ENCODE peak calls at places on chromosomes 5 and 9, in seven cellular contexts. W is H1, V is MM.1S, P is endothelial cell of umbilical vein, B is HCT116, G is astrocyte, H is neural progenitor cell. N is an unnamed sample.

GRCh38 chr5:137616046-137616445 is 116.9 kb upstream of the SPOCK1 start:
- DNase-seq in W (no peak), V (no peak), P (no peak), B (no peak), G (no peak), H (no peak), N (no peak)

GRCh38 chr5:67971223-67971830 is 244.2 kb upstream of the PIK3R1 start:
- DNase-seq in W (no peak), V (no peak), P (no peak), B (no peak), G (peak), H (no peak), N (peak)

GRCh38 chr5:36357391-36357790 is 55.7 kb upstream of the RANBP3L start:
- DNase-seq in W (no peak), V (no peak), P (no peak), B (no peak), G (peak), H (no peak), N (no peak)

GRCh38 chr9:17520264-17521058 is 58.4 kb upstream of the SH3GL2 start:
- DNase-seq in W (no peak), V (no peak), P (no peak), B (no peak), G (no peak), H (peak), N (no peak)

GRCh38 chr5:138663009-138663408 is 87.8 kb upstream of the HSPA9 start:
- DNase-seq in W (no peak), V (no peak), P (no peak), B (no peak), G (no peak), H (no peak), N (peak)

GRCh38 chr9:83501552-83501951 is 36.6 kb downstream of the FRMD3 start:
- DNase-seq in W (no peak), V (no peak), P (no peak), B (no peak), G (no peak), H (no peak), N (no peak)

GRCh38 chr5:137310051-137310730 is 188.9 kb downstream of the SPOCK1 start:
- DNase-seq in W (no peak), V (no peak), P (peak), B (no peak), G (peak), H (no peak), N (no peak)

GRCh38 chr9:128823362-128823902 is 5.1 kb downstream of the ENDOG start:
- DNase-seq in W (no peak), V (no peak), P (no peak), B (no peak), G (no peak), H (no peak), N (no peak)

GRCh38 chr5:8059337-8059736 is 190.4 kb downstream of the MTRR start:
- DNase-seq in W (no peak), V (no peak), P (no peak), B (no peak), G (no peak), H (no peak), N (no peak)

GRCh38 chr5:144390133-144390532 is 219.5 kb downstream of the KCTD16 start:
- DNase-seq in W (peak), V (no peak), P (peak), B (no peak), G (no peak), H (peak), N (no peak)

GRCh38 chr9:124221685-124222084 is 36.1 kb upstream of the NEK6 start:
- DNase-seq in W (no peak), V (no peak), P (no peak), B (no peak), G (no peak), H (no peak), N (no peak)

GRCh38 chr5:142356318-142356715 is 31.5 kb upstream of the SPRY4 start:
- DNase-seq in W (no peak), V (no peak), P (no peak), B (no peak), G (peak), H (no peak), N (peak)

GRCh38 chr9:84371737-84372136 is 31.2 kb upstream of the SLC28A3 start:
- DNase-seq in W (no peak), V (no peak), P (no peak), B (no peak), G (peak), H (no peak), N (no peak)

GRCh38 chr9:90940280-90940679 is 138.7 kb downstream of the SYK start:
- DNase-seq in W (no peak), V (no peak), P (no peak), B (no peak), G (no peak), H (no peak), N (no peak)

GRCh38 chr9:116232425-116233159 is 79.0 kb downstream of the PAPPA start:
- DNase-seq in W (no peak), V (no peak), P (no peak), B (no peak), G (peak), H (no peak), N (no peak)

GRCh38 chr5:14929293-14930065 is 57.9 kb upstream of the ANKH start:
- DNase-seq in W (no peak), V (no peak), P (no peak), B (no peak), G (peak), H (no peak), N (no peak)

GRCh38 chr5:132294728-132295504 is 722 bp downstream of the SLC22A4 start:
- DNase-seq in W (no peak), V (peak), P (peak), B (peak), G (peak), H (peak), N (no peak)

GRCh38 chr5:133106761-133107572 is 55.2 kb downstream of the HSPA4 start:
- DNase-seq in W (no peak), V (peak), P (no peak), B (no peak), G (no peak), H (no peak), N (no peak)

GRCh38 chr5:13478831-13479465 is 465.5 kb downstream of the DNAH5 start:
- DNase-seq in W (peak), V (peak), P (peak), B (no peak), G (peak), H (peak), N (peak)

GRCh38 chr5:24110019-24110615 is 534.7 kb downstream of the CDH10 start:
- DNase-seq in W (no peak), V (peak), P (no peak), B (no peak), G (peak), H (peak), N (peak)

GRCh38 chr9:134670042-134670525 is 28.5 kb downstream of the COL5A1 start:
- DNase-seq in W (no peak), V (no peak), P (peak), B (no peak), G (peak), H (no peak), N (no peak)

GRCh38 chr5:94288937-94289336 is 329.5 kb downstream of the KIAA0825 start:
- DNase-seq in W (no peak), V (no peak), P (no peak), B (no peak), G (peak), H (no peak), N (no peak)

GRCh38 chr9:124309665-124310064 is 51.9 kb downstream of the NEK6 start:
- DNase-seq in W (peak), V (no peak), P (peak), B (peak), G (peak), H (peak), N (no peak)

GRCh38 chr5:141883948-141884318 is 5.7 kb upstream of the PCDH1 start:
- DNase-seq in W (no peak), V (no peak), P (no peak), B (no peak), G (no peak), H (no peak), N (no peak)

GRCh38 chr5:671459-672328 is 21.5 kb downstream of the TPPP start:
- DNase-seq in W (no peak), V (peak), P (peak), B (no peak), G (no peak), H (peak), N (no peak)

GRCh38 chr5:132190161-132190817 is 37.4 kb downstream of the P4HA2 start:
- DNase-seq in W (no peak), V (peak), P (peak), B (peak), G (peak), H (peak), N (peak)

GRCh38 chr5:151003503-151003860 is 16.9 kb upstream of the GPX3 start:
- DNase-seq in W (no peak), V (no peak), P (no peak), B (no peak), G (no peak), H (no peak), N (no peak)

GRCh38 chr9:126623667-126624452 is 10.1 kb downstream of the LMX1B start:
- DNase-seq in W (no peak), V (no peak), P (no peak), B (no peak), G (no peak), H (peak), N (no peak)
- TF ChIP-seq EZH2 in W (peak), V (no peak), P (peak), B (no peak), G (peak), H (peak), N (no peak)

DNA sequence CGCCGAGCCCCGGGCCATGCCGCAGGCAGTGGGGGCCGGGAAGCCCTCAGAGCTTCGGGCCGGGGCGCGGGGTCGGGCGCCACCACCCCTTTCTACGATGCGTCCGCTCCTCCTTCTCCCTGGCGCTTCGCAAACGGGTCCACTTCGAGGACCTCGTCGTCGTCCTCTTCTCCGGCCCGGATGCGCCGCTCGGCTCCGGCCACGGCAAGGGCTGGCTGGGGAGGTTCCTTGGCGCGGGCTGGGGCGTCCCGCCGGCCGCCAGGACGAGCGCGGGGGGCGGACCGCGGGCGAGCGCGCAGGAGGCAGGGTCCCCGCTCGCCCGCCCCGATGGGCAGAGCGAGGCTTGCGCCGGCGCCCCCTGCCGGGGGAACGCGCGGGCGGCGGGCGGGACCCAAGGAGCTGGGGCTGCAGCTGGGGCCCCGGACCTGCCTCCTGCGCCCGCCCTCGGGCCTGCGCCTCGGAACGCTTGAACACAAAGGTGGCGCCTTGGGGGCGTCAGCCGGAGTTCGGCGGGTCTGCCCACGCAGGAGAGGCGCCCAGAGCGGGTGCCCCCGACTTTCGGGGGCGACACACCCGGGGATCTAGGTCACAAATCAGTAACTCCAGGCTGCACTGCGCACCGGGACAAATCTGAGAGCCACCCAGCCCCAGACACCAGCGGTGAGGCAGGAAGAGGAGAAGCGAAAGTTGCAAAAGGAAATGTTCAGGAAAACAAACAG is at the start of gene ROR2:
- DNase-seq in W (no peak), V (peak), P (peak), B (peak), G (peak), H (peak), N (no peak)
- TF ChIP-seq EZH2 in W (peak), V (no peak), P (peak), B (no peak), G (peak), H (no peak), N (no peak)

DNA sequence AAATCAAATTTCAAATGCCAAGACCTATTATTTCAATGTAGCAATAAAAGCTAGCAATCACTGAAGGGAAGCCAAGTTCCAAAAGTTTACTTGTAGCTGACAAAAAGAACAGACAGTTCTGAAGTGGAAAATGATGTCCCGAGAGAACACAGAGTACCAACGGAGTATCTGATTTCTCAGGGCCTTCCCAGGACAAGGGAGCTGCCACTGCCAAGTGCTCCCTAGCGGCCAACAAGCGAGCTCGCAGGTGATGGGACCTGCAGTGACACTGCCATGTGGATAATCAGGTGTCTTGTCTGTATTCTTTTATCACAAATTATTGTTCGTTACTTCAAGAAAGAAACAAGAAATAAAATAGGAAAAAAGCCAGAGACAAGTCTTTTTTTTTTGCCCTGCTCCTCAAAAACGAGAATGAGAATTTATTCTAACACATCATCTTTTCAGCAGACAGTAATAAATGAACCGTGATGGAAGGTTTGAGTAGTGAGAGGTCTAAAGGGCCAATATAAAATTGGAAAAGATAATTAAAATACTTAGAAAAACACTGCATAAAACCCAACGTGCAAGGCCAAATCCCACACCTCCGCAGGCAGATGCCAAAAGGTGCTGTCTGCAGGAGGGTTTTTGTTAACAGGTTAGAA is 159.4 kb downstream of the MYO10 start:
- DNase-seq in W (no peak), V (no peak), P (no peak), B (no peak), G (no peak), H (peak), N (no peak)
- TF ChIP-seq EZH2 in W (no peak), V (no peak), P (no peak), B (no peak), G (no peak), H (no peak), N (no peak)

DNA sequence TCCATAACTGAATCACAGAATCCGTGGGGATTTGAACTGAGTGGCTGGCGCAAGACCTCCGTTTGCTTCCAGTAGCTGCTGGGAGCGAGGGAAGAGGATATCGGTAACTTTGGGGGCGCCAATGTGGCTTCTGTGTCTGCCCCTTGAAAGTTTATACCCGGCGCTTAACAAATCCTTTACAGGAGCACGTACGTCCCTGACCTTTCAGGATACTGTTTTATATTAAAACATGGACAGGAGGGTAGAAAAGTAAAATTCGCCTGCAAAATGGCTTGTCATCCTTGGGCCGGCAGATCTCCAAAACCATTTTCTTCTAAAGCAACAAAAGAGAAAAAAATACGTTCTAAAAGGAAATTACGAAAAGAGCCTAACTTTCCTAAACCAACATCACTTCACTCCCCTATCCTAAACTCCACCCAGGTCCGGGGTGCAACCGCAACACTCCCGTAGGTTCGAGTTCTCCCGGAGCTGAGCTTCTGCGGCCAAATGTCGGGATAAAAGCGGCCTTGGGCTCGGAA is 656 bp upstream of the DMRT3 start:
- DNase-seq in W (no peak), V (no peak), P (no peak), B (no peak), G (no peak), H (no peak), N (no peak)
- TF ChIP-seq EZH2 in W (peak), V (no peak), P (no peak), B (no peak), G (no peak), H (no peak), N (peak)